ENCODE peak calls at places on chromosome 18, in five cellular contexts. Z, K, V, N and H are unnamed samples.
A peak's percentile ranks its signal among the peaks of the same experiment; 100 is the strongest.

GRCh38 chr18:64966667-64967066 is 784.1 kb upstream of the CDH7 start:
- DNase-seq in Z (no peak), K (peak; percentile 39), V (no peak), N (no peak), H (no peak)

GRCh38 chr18:47931707-47932103 is 1.2 kb upstream of the SMAD2 start:
- DNase-seq in Z (peak; percentile 20), K (no peak), V (peak; percentile 66), N (no peak), H (peak; percentile 29)

GRCh38 chr18:14074187-14074586 is 58.0 kb downstream of the ZNF519 start:
- DNase-seq in Z (no peak), K (peak; percentile 13), V (peak; percentile 35), N (no peak), H (no peak)

GRCh38 chr18:11752116-11752911 is 63.2 kb downstream of the GNAL start:
- DNase-seq in Z (peak; percentile 38), K (peak; percentile 41), V (peak; percentile 8), N (no peak), H (peak; percentile 26)

GRCh38 chr18:35949903-35950627 is 22.4 kb upstream of the RMP24 start:
- DNase-seq in Z (peak; percentile 67), K (peak; percentile 41), V (peak; percentile 70), N (peak; percentile 61), H (peak; percentile 92)

GRCh38 chr18:8777846-8778245 is 72.5 kb downstream of the MTCL1 start:
- DNase-seq in Z (no peak), K (no peak), V (no peak), N (peak; percentile 38), H (no peak)

GRCh38 chr18:49021076-49021432 is 70.3 kb upstream of the SMAD7 start:
- DNase-seq in Z (no peak), K (no peak), V (no peak), N (no peak), H (no peak)

GRCh38 chr18:79506191-79507075 is 110.7 kb downstream of the NFATC1 start:
- DNase-seq in Z (peak; percentile 58), K (no peak), V (no peak), N (no peak), H (peak; percentile 26)

GRCh38 chr18:73638709-73639108 is 508.9 kb downstream of the FBXO15 start:
- DNase-seq in Z (peak; percentile 38), K (peak; percentile 33), V (no peak), N (peak; percentile 31), H (peak; percentile 49)

GRCh38 chr18:58128286-58129018 is 84.4 kb downstream of the NEDD4L start:
- DNase-seq in Z (no peak), K (no peak), V (no peak), N (no peak), H (no peak)

GRCh38 chr18:44651453-44651852 is 29.2 kb upstream of the SETBP1 start:
- DNase-seq in Z (peak; percentile 78), K (peak; percentile 62), V (peak; percentile 47), N (peak; percentile 63), H (peak; percentile 87)

GRCh38 chr18:26792661-26793060 is 72.8 kb downstream of the AQP4 start:
- DNase-seq in Z (peak; percentile 13), K (peak; percentile 55), V (no peak), N (no peak), H (no peak)

GRCh38 chr18:78915446-78916008 is 64.1 kb upstream of the SALL3 start:
- DNase-seq in Z (no peak), K (no peak), V (no peak), N (no peak), H (no peak)

GRCh38 chr18:31497711-31498449 is at the start of gene DSG2:
- DNase-seq in Z (peak; percentile 24), K (peak; percentile 59), V (peak; percentile 83), N (peak; percentile 87), H (no peak)

GRCh38 chr18:47150824-47151366 is 595 bp upstream of the HDHD2 start:
- DNase-seq in Z (no peak), K (peak; percentile 1), V (no peak), N (no peak), H (no peak)

GRCh38 chr18:35941299-35941698 is 31.2 kb upstream of the RMP24 start:
- DNase-seq in Z (no peak), K (no peak), V (no peak), N (no peak), H (no peak)

GRCh38 chr18:79590191-79591039 is 89.2 kb upstream of the CTDP1 start:
- DNase-seq in Z (peak; percentile 62), K (no peak), V (no peak), N (no peak), H (no peak)

GRCh38 chr18:9871244-9871746 is 14.5 kb upstream of the TXNDC2 start:
- DNase-seq in Z (no peak), K (no peak), V (no peak), N (no peak), H (no peak)

GRCh38 chr18:9869713-9870430 is 15.9 kb upstream of the TXNDC2 start:
- DNase-seq in Z (peak; percentile 82), K (peak; percentile 33), V (peak; percentile 97), N (peak; percentile 63), H (peak; percentile 78)

GRCh38 chr18:9872823-9873222 is 12.9 kb upstream of the TXNDC2 start:
- DNase-seq in Z (no peak), K (no peak), V (no peak), N (no peak), H (no peak)

GRCh38 chr18:9868857-9869712 is 16.7 kb upstream of the TXNDC2 start:
- DNase-seq in Z (no peak), K (no peak), V (peak; percentile 47), N (no peak), H (no peak)

GRCh38 chr18:9870431-9871023 is 15.2 kb upstream of the TXNDC2 start:
- DNase-seq in Z (no peak), K (no peak), V (peak; percentile 60), N (no peak), H (no peak)
- H3K9ac ChIP-seq in Z (peak overlapping the region; percentile 5), K (no peak overlapping the region), V (peak overlapping the region; percentile 72), N (no peak overlapping the region), H (no peak overlapping the region)

GRCh38 chr18:50313031-50313607 is 25.6 kb upstream of the CXXC1 start:
- DNase-seq in Z (peak; percentile 18), K (no peak), V (no peak), N (no peak), H (no peak)

GRCh38 chr18:50311573-50312106 is 24.1 kb upstream of the CXXC1 start:
- DNase-seq in Z (no peak), K (no peak), V (no peak), N (no peak), H (no peak)

GRCh38 chr18:50313873-50314460 is 26.5 kb upstream of the CXXC1 start:
- DNase-seq in Z (no peak), K (no peak), V (no peak), N (no peak), H (no peak)

GRCh38 chr18:50312296-50313030 is 25.0 kb upstream of the CXXC1 start:
- DNase-seq in Z (no peak), K (no peak), V (no peak), N (no peak), H (no peak)

GRCh38 chr18:50315100-50315871 is 27.8 kb upstream of the CXXC1 start:
- DNase-seq in Z (no peak), K (no peak), V (no peak), N (no peak), H (no peak)
- H3K4me3 ChIP-seq in Z (no peak overlapping the region), K (no peak overlapping the region), V (no peak overlapping the region), N (no peak overlapping the region), H (no peak overlapping the region)

GRCh38 chr18:62327977-62328376 is 2.9 kb downstream of the TNFRSF11A start:
- DNase-seq in Z (no peak), K (no peak), V (no peak), N (no peak), H (no peak)
- H3K27me3 ChIP-seq in Z (peaks cover 50% of the 10 kb centered on the region), K (no peaks in the 10 kb centered on the region), V (peaks cover 46% of the 10 kb centered on the region), N (peaks cover 3% of the 10 kb centered on the region), H (peaks cover 44% of the 10 kb centered on the region)

GRCh38 chr18:59906203-59906602 is 6.4 kb downstream of the PMAIP1 start:
- DNase-seq in Z (no peak), K (no peak), V (no peak), N (no peak), H (no peak)

GRCh38 chr18:59907172-59907571 is 7.4 kb downstream of the PMAIP1 start:
- DNase-seq in Z (peak; percentile 37), K (no peak), V (no peak), N (no peak), H (peak; percentile 14)

GRCh38 chr18:59904051-59904601 is 4.3 kb downstream of the PMAIP1 start:
- DNase-seq in Z (no peak), K (no peak), V (no peak), N (no peak), H (peak; percentile 79)

GRCh38 chr18:59907660-59908059 is 7.9 kb downstream of the PMAIP1 start:
- DNase-seq in Z (no peak), K (no peak), V (no peak), N (no peak), H (no peak)

GRCh38 chr18:59905686-59906091 is 5.9 kb downstream of the PMAIP1 start:
- DNase-seq in Z (no peak), K (no peak), V (no peak), N (no peak), H (no peak)
- H3K9ac ChIP-seq in Z (no peak overlapping the region), K (no peak overlapping the region), V (no peak overlapping the region), N (no peak overlapping the region), H (no peak overlapping the region)

GRCh38 chr18:62525611-62526010 is 2.8 kb downstream of the ZCCHC2 start:
- DNase-seq in Z (no peak), K (peak; percentile 32), V (no peak), N (no peak), H (no peak)
- H3K4me3 ChIP-seq in Z (peak overlapping the region; percentile 86), K (peak overlapping the region; percentile 93), V (peak overlapping the region; percentile 66), N (peak overlapping the region; percentile 78), H (peak overlapping the region; percentile 91)

DNA sequence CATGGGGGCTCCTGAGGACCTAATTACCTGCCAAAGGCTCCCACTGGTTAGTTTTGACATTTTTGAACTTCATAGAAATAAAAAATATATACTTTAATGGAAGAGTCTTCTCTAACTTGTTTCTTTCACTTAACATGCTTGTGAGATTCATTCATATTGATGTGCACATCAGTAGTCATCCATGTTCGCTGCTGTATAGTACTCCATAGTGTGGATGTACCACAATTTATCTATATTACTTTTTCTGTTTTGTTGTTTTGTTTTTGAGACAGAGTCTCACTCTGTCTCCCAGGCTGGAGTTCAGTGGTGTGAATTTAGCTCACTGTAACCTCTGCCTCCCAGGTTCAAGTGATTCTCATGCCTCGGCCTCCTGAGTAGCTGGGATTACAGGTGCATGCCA is 22.8 kb upstream of the EMILIN2 start:
- DNase-seq in Z (no peak), K (no peak), V (no peak), N (no peak), H (no peak)
- H3K27me3 ChIP-seq in Z (no peaks in the 10 kb centered on the region), K (no peaks in the 10 kb centered on the region), V (no peaks in the 10 kb centered on the region), N (no peaks in the 10 kb centered on the region), H (no peaks in the 10 kb centered on the region)